ENCODE peak calls at places on chromosomes 3 and 15, in nine cellular contexts. W is lung, B is testis, F is mucosa of descending colon, D is IMR-90, K is psoas muscle, L is HFF-Myc, U is astrocyte of the spinal cord, C is foreskin fibroblast. V is an unnamed sample.

GRCh38 chr3:30518201-30518864 is 88.1 kb upstream of the TGFBR2 start:
- DNase-seq in W (peak), B (peak), F (peak), D (peak), K (no peak), L (no peak), U (peak), C (peak), V (no peak)

GRCh38 chr3:113535898-113536297 is 3.5 kb downstream of the SIDT1 start:
- DNase-seq in W (no peak), B (no peak), F (no peak), D (no peak), K (no peak), L (no peak), U (no peak), C (no peak), V (no peak)

GRCh38 chr3:105786988-105787387 is 81.8 kb downstream of the CBLB start:
- DNase-seq in W (no peak), B (no peak), F (no peak), D (no peak), K (no peak), L (no peak), U (no peak), C (no peak), V (no peak)

GRCh38 chr3:194828926-194829325 is 143.2 kb downstream of the FAM43A start:
- DNase-seq in W (no peak), B (no peak), F (no peak), D (no peak), K (no peak), L (no peak), U (no peak), C (no peak), V (no peak)

GRCh38 chr15:51907136-51907862 is 64.3 kb downstream of the LEO1 start:
- DNase-seq in W (peak), B (no peak), F (peak), D (peak), K (no peak), L (no peak), U (peak), C (peak), V (no peak)

GRCh38 chr3:126509565-126510322 is 7.8 kb downstream of the UROC1 start:
- DNase-seq in W (no peak), B (no peak), F (no peak), D (no peak), K (peak), L (no peak), U (no peak), C (no peak), V (no peak)

GRCh38 chr3:32238027-32238815 is at the start of gene CMTM8:
- DNase-seq in W (peak), B (peak), F (peak), D (no peak), K (peak), L (no peak), U (peak), C (peak), V (peak)

GRCh38 chr15:82895983-82896382 is 56.5 kb downstream of the HOMER2 start:
- DNase-seq in W (no peak), B (no peak), F (no peak), D (no peak), K (no peak), L (no peak), U (no peak), C (no peak), V (no peak)

GRCh38 chr3:171845541-171846284 is 2.6 kb downstream of the TMEM212 start:
- DNase-seq in W (no peak), B (no peak), F (no peak), D (no peak), K (no peak), L (no peak), U (no peak), C (no peak), V (no peak)

GRCh38 chr3:127720985-127721384 is 48.2 kb downstream of the ABTB1 start:
- DNase-seq in W (no peak), B (no peak), F (no peak), D (no peak), K (no peak), L (no peak), U (no peak), C (no peak), V (no peak)

GRCh38 chr3:179067839-179068238 is 3.8 kb downstream of the ZMAT3 start:
- DNase-seq in W (no peak), B (no peak), F (no peak), D (no peak), K (no peak), L (no peak), U (no peak), C (no peak), V (no peak)

GRCh38 chr15:78102741-78103140 is 10.4 kb downstream of the SH2D7 start:
- DNase-seq in W (no peak), B (no peak), F (no peak), D (no peak), K (no peak), L (no peak), U (no peak), C (no peak), V (no peak)

GRCh38 chr15:49135893-49136292 is 19.5 kb downstream of the COPS2 start:
- DNase-seq in W (no peak), B (no peak), F (no peak), D (peak), K (no peak), L (no peak), U (peak), C (peak), V (no peak)

GRCh38 chr15:59569477-59569876 is 42.1 kb upstream of the GCNT3 start:
- DNase-seq in W (no peak), B (no peak), F (no peak), D (no peak), K (no peak), L (no peak), U (no peak), C (no peak), V (no peak)

GRCh38 chr3:179801263-179801662 is 148.4 kb downstream of the USP13 start:
- DNase-seq in W (no peak), B (no peak), F (no peak), D (peak), K (no peak), L (no peak), U (peak), C (peak), V (peak)

GRCh38 chr3:6282920-6283319 is 578.0 kb upstream of the GRM7 start:
- DNase-seq in W (no peak), B (no peak), F (no peak), D (no peak), K (no peak), L (no peak), U (no peak), C (no peak), V (peak)

GRCh38 chr15:59879506-59879905 is 124.6 kb upstream of the FOXB1 start:
- DNase-seq in W (no peak), B (no peak), F (no peak), D (peak), K (no peak), L (no peak), U (peak), C (peak), V (no peak)

GRCh38 chr15:38598749-38599148 is 34.1 kb upstream of the RASGRP1 start:
- DNase-seq in W (no peak), B (no peak), F (no peak), D (no peak), K (no peak), L (no peak), U (no peak), C (no peak), V (no peak)

GRCh38 chr3:186117521-186118111 is 8.7 kb upstream of the ETV5 start:
- DNase-seq in W (no peak), B (no peak), F (no peak), D (no peak), K (no peak), L (no peak), U (no peak), C (no peak), V (no peak)

GRCh38 chr3:197499427-197499826 is 56.3 kb downstream of the BDH1 start:
- DNase-seq in W (no peak), B (no peak), F (peak), D (peak), K (no peak), L (no peak), U (peak), C (peak), V (no peak)

GRCh38 chr15:33963831-33964664 is 4.2 kb upstream of the CHRM5 start:
- DNase-seq in W (no peak), B (no peak), F (peak), D (peak), K (no peak), L (no peak), U (peak), C (peak), V (peak)

GRCh38 chr15:41276821-41277220 is 45.8 kb downstream of the CHP1 start:
- DNase-seq in W (no peak), B (no peak), F (no peak), D (no peak), K (no peak), L (no peak), U (no peak), C (no peak), V (peak)

GRCh38 chr15:42133892-42134502 is 22.4 kb downstream of the PLA2G4F start:
- DNase-seq in W (peak), B (peak), F (peak), D (peak), K (peak), L (no peak), U (no peak), C (peak), V (peak)

GRCh38 chr3:20573175-20573574 is 387.2 kb upstream of the SGO1 start:
- DNase-seq in W (no peak), B (no peak), F (no peak), D (peak), K (no peak), L (no peak), U (peak), C (peak), V (no peak)

GRCh38 chr15:82566690-82567089 is 26.4 kb upstream of the RPS17 start:
- DNase-seq in W (no peak), B (no peak), F (no peak), D (peak), K (no peak), L (no peak), U (no peak), C (peak), V (no peak)

GRCh38 chr15:65877752-65878151 is 8.5 kb downstream of the RAB11A start:
- DNase-seq in W (no peak), B (no peak), F (no peak), D (no peak), K (no peak), L (no peak), U (no peak), C (no peak), V (no peak)

GRCh38 chr3:130792241-130792640 is 45.6 kb upstream of the PIK3R4 start:
- DNase-seq in W (no peak), B (no peak), F (no peak), D (no peak), K (no peak), L (no peak), U (no peak), C (no peak), V (no peak)

GRCh38 chr15:77144028-77144427 is 73.1 kb upstream of the TSPAN3 start:
- DNase-seq in W (no peak), B (no peak), F (no peak), D (peak), K (no peak), L (peak), U (no peak), C (peak), V (no peak)

GRCh38 chr3:136937886-136938285 is 19.9 kb upstream of the IL20RB start:
- DNase-seq in W (no peak), B (no peak), F (no peak), D (no peak), K (no peak), L (no peak), U (no peak), C (peak), V (no peak)

GRCh38 chr15:91548588-91548987 is 304.9 kb upstream of the SLCO3A1 start:
- DNase-seq in W (no peak), B (no peak), F (no peak), D (peak), K (no peak), L (no peak), U (peak), C (no peak), V (no peak)

GRCh38 chr3:122101646-122102045 is 46.5 kb downstream of the CD86 start:
- DNase-seq in W (no peak), B (no peak), F (peak), D (peak), K (no peak), L (peak), U (peak), C (peak), V (peak)

DNA sequence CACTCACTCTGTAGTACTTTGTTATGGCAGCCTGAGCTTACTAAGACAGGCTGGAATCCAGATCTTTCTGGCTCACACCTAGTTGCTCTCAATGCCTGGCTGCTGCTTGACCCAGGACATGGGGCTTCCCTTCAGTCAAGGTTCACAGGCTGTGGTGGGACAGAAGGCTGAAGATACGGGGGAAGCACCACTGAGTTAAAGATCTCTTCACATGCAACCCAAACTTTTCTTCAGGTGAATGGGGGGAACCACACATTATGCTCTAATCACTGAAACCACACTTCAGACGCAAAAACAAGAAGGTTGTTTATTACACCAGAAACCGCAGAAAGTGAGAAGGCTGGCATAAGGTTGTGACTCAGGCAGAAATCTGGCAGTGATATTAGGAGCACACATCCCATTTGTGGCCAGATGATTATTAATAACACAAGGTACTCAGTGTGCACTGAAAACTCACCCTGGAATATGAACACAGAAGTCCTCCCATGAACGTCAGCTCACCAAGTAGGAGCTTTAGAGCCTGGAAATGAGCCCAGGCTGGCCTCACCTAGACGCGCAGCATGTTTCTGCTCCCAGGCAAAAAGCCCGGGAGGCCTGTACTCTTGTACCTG is 230.5 kb upstream of the CHRNA7 start:
- DNase-seq in W (no peak), B (no peak), F (no peak), D (no peak), K (no peak), L (no peak), U (no peak), C (no peak), V (no peak)
- H3K4me3 ChIP-seq in W (no peak), B (no peak), F (no peak), D (no peak), K (no peak), L (no peak), U (no peak), C (no peak), V (no peak)

GRCh38 chr15:44289352-44289790 is 852 bp downstream of the GOLM2 start:
- DNase-seq in W (no peak), B (no peak), F (no peak), D (no peak), K (no peak), L (no peak), U (peak), C (peak), V (peak)

DNA sequence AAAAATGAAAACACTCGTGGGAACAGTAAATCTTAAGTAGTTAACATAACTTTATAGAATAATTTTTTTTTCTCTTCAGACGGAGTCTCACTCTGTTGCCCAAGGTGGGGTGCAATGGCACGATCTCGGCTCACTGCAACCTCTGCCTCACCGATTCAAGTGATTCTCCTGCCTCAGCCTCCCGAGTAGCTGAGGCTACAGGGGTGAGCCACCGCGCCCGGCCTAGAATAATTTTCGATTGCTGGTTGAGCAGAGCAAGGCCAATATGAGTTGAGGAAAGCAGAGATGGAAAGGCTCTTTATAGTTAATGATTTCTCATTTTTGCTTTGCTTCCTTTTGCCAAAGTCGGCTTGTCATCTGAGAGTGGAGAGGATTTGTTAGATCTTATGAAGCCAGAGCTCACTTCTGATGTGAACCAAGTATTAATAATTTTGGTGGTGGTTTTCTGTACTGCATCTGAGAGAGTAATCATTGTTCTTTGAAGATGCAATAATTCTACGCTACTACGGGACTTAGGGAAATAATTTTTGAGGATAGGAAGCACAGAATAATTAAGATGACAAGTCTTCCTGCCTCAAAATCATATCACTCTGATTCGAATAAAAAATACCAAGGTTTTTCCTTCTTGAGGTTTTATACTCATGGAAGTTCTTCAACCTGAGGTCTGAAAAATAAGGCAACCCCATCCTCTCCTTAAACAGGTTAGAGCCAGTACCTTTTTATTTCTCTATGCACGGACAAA is 1.5 kb upstream of the GOLM2 start:
- DNase-seq in W (no peak), B (no peak), F (no peak), D (no peak), K (no peak), L (no peak), U (no peak), C (peak), V (peak)
- TF ChIP-seq CTCF in W (no peak), B (peak), F (no peak), D (no peak), K (peak), L (no peak), U (no peak), C (no peak), V (no peak)

GRCh38 chr15:99929266-99929665 is 196.0 kb upstream of the LYSMD4 start:
- DNase-seq in W (no peak), B (no peak), F (no peak), D (no peak), K (no peak), L (no peak), U (no peak), C (no peak), V (no peak)
- H3K4me3 ChIP-seq in W (no peak), B (no peak), F (no peak), D (no peak), K (no peak), L (no peak), U (no peak), C (no peak), V (no peak)

GRCh38 chr3:47007001-47007400 is 27.5 kb downstream of the NBEAL2 start:
- DNase-seq in W (no peak), B (no peak), F (no peak), D (no peak), K (no peak), L (no peak), U (no peak), C (no peak), V (no peak)
- TF ChIP-seq CTCF in W (no peak), B (no peak), F (no peak), D (no peak), K (no peak), L (no peak), U (no peak), C (no peak), V (no peak)